ENCODE peak calls at places on chromosomes 13 and 19, in five cellular contexts. One of them, this sample, is unnamed. For H3K4me1 and H3K36me3, the result is how much of the 10 kb centered on the place peaks cover.

GRCh38 chr13:39956036-39956435 is 300.6 kb downstream of the COG6 start:
- DNase-seq in upper lobe of left lung: no peak
- DNase-seq in left lung: no peak
- DNase-seq in psoas muscle: no peak
- DNase-seq in body of pancreas: no peak
- DNase-seq in this sample: no peak

GRCh38 chr13:42266464-42266863 is 5.5 kb upstream of the AKAP11 start:
- DNase-seq in upper lobe of left lung: no peak
- DNase-seq in left lung: no peak
- DNase-seq in psoas muscle: no peak
- DNase-seq in body of pancreas: no peak
- DNase-seq in this sample: no peak

GRCh38 chr13:113809934-113810333 is 50.9 kb downstream of the TMEM255B start:
- DNase-seq in upper lobe of left lung: no peak
- DNase-seq in left lung: no peak
- DNase-seq in psoas muscle: no peak
- DNase-seq in body of pancreas: no peak
- DNase-seq in this sample: no peak

GRCh38 chr13:90293793-90294361 is 1053.6 kb upstream of the MIR17HG start:
- DNase-seq in upper lobe of left lung: no peak
- DNase-seq in left lung: no peak
- DNase-seq in psoas muscle: no peak
- DNase-seq in body of pancreas: no peak
- DNase-seq in this sample: no peak

GRCh38 chr13:82947121-82948077 is 934.9 kb downstream of the SLITRK1 start:
- DNase-seq in upper lobe of left lung: no peak
- DNase-seq in left lung: no peak
- DNase-seq in psoas muscle: no peak
- DNase-seq in body of pancreas: no peak
- DNase-seq in this sample: no peak

GRCh38 chr13:86960876-86961275 is 710.3 kb upstream of the SLITRK5 start:
- DNase-seq in upper lobe of left lung: no peak
- DNase-seq in left lung: no peak
- DNase-seq in psoas muscle: no peak
- DNase-seq in body of pancreas: no peak
- DNase-seq in this sample: no peak

GRCh38 chr13:97982286-97982685 is 28.8 kb downstream of the IPO5 start:
- DNase-seq in upper lobe of left lung: no peak
- DNase-seq in left lung: no peak
- DNase-seq in psoas muscle: no peak
- DNase-seq in body of pancreas: no peak
- DNase-seq in this sample: no peak

GRCh38 chr13:66532146-66532545 is 698.0 kb downstream of the PCDH9 start:
- DNase-seq in upper lobe of left lung: no peak
- DNase-seq in left lung: no peak
- DNase-seq in psoas muscle: no peak
- DNase-seq in body of pancreas: no peak
- DNase-seq in this sample: no peak

GRCh38 chr19:48896191-48896720 is 2.3 kb downstream of the TULP2 start:
- DNase-seq in upper lobe of left lung: peak
- DNase-seq in left lung: peak
- DNase-seq in psoas muscle: peak
- DNase-seq in body of pancreas: no peak
- DNase-seq in this sample: no peak

GRCh38 chr19:58001895-58002369 is 688 bp downstream of the ZNF606 start:
- DNase-seq in upper lobe of left lung: no peak
- DNase-seq in left lung: no peak
- DNase-seq in psoas muscle: no peak
- DNase-seq in body of pancreas: no peak
- DNase-seq in this sample: no peak

GRCh38 chr13:20654156-20654555 is 49.3 kb upstream of the IL17D start:
- DNase-seq in upper lobe of left lung: no peak
- DNase-seq in left lung: no peak
- DNase-seq in psoas muscle: no peak
- DNase-seq in body of pancreas: no peak
- DNase-seq in this sample: no peak

GRCh38 chr13:43865892-43866291 is 13.6 kb downstream of the CCDC122 start:
- DNase-seq in upper lobe of left lung: no peak
- DNase-seq in left lung: no peak
- DNase-seq in psoas muscle: no peak
- DNase-seq in body of pancreas: no peak
- DNase-seq in this sample: no peak

GRCh38 chr19:31170046-31170445 is 179.2 kb downstream of the TSHZ3 start:
- DNase-seq in upper lobe of left lung: no peak
- DNase-seq in left lung: no peak
- DNase-seq in psoas muscle: no peak
- DNase-seq in body of pancreas: no peak
- DNase-seq in this sample: no peak

DNA sequence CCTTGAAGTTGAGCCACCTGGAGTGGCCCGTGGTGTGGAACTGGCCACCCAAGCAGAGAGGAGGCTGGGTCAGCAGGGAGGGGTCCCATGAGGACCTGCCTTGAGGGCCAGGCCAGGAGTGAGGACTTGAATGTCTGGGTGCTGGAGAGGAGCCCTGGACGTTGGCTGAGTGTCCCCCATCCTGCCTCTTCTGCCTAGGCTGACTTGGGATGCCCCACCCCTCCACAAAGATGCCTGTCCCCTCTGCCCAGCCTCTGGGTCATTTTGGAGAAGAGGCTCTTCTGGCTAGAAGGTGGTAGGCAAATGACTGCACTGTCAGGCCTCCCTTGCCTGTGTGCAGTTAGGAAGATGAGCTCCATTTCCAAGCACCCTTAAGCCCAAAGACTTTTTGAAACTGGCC is 1.7 kb downstream of the SSBP4 start:
- DNase-seq in upper lobe of left lung: no peak
- DNase-seq in left lung: no peak
- DNase-seq in psoas muscle: no peak
- DNase-seq in body of pancreas: peak
- DNase-seq in this sample: no peak
- H3K4me1 ChIP-seq in upper lobe of left lung: half or more
- H3K4me1 ChIP-seq in left lung: under half
- H3K4me1 ChIP-seq in psoas muscle: half or more
- H3K4me1 ChIP-seq in body of pancreas: half or more
- H3K4me1 ChIP-seq in this sample: under half

GRCh38 chr19:4443188-4443587 is 14.4 kb downstream of the UBXN6 start:
- DNase-seq in upper lobe of left lung: no peak
- DNase-seq in left lung: no peak
- DNase-seq in psoas muscle: no peak
- DNase-seq in body of pancreas: no peak
- DNase-seq in this sample: no peak

GRCh38 chr19:4443966-4444764 is 13.4 kb downstream of the UBXN6 start:
- DNase-seq in upper lobe of left lung: no peak
- DNase-seq in left lung: no peak
- DNase-seq in psoas muscle: no peak
- DNase-seq in body of pancreas: no peak
- DNase-seq in this sample: no peak

GRCh38 chr19:4444765-4445741 is 12.5 kb downstream of the UBXN6 start:
- DNase-seq in upper lobe of left lung: no peak
- DNase-seq in left lung: no peak
- DNase-seq in psoas muscle: no peak
- DNase-seq in body of pancreas: no peak
- DNase-seq in this sample: no peak

GRCh38 chr19:4442846-4443146 is 14.8 kb downstream of the UBXN6 start:
- DNase-seq in upper lobe of left lung: no peak
- DNase-seq in left lung: no peak
- DNase-seq in psoas muscle: no peak
- DNase-seq in body of pancreas: no peak
- DNase-seq in this sample: no peak

GRCh38 chr19:4441994-4442845 is 15.4 kb downstream of the UBXN6 start:
- DNase-seq in upper lobe of left lung: no peak
- DNase-seq in left lung: no peak
- DNase-seq in psoas muscle: no peak
- DNase-seq in body of pancreas: no peak
- DNase-seq in this sample: no peak
- H3K36me3 ChIP-seq in upper lobe of left lung: under half
- H3K36me3 ChIP-seq in left lung: half or more
- H3K36me3 ChIP-seq in psoas muscle: under half
- H3K36me3 ChIP-seq in body of pancreas: under half
- H3K36me3 ChIP-seq in this sample: under half

GRCh38 chr13:99433543-99434075 is 67.7 kb upstream of the TM9SF2 start:
- DNase-seq in upper lobe of left lung: no peak
- DNase-seq in left lung: no peak
- DNase-seq in psoas muscle: no peak
- DNase-seq in body of pancreas: no peak
- DNase-seq in this sample: no peak
- H3K4me1 ChIP-seq in upper lobe of left lung: under half
- H3K4me1 ChIP-seq in left lung: under half
- H3K4me1 ChIP-seq in psoas muscle: under half
- H3K4me1 ChIP-seq in body of pancreas: under half
- H3K4me1 ChIP-seq in this sample: under half

GRCh38 chr19:46361915-46362314 is 15.0 kb downstream of the PPP5C start:
- DNase-seq in upper lobe of left lung: no peak
- DNase-seq in left lung: no peak
- DNase-seq in psoas muscle: no peak
- DNase-seq in body of pancreas: no peak
- DNase-seq in this sample: peak
- H3K36me3 ChIP-seq in upper lobe of left lung: under half
- H3K36me3 ChIP-seq in left lung: under half
- H3K36me3 ChIP-seq in psoas muscle: under half
- H3K36me3 ChIP-seq in body of pancreas: under half
- H3K36me3 ChIP-seq in this sample: under half

DNA sequence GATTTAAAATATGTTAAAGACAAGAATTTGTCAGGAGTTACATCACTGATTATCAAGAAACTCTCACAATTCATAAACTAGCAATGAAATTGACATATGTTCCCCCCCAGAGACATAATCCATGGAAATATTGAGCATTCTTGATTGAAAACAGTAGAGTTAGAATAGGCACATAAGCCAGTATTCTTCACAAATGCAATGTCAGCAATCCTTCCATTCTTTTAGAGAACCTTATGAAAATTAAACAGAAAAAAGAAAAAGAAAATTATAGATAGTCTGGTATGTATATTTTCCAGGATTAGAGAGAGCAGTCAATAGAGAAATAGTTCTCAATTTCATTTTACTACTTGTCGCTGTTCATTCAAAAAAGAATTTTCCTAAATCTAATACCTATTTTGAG is 458.4 kb downstream of the EFNB2 start:
- DNase-seq in upper lobe of left lung: no peak
- DNase-seq in left lung: no peak
- DNase-seq in psoas muscle: no peak
- DNase-seq in body of pancreas: no peak
- DNase-seq in this sample: no peak
- H3K4me1 ChIP-seq in upper lobe of left lung: under half
- H3K4me1 ChIP-seq in left lung: under half
- H3K4me1 ChIP-seq in psoas muscle: under half
- H3K4me1 ChIP-seq in body of pancreas: under half
- H3K4me1 ChIP-seq in this sample: under half

GRCh38 chr13:24301434-24301833 is 7.9 kb upstream of the C1QTNF9 start:
- DNase-seq in upper lobe of left lung: no peak
- DNase-seq in left lung: no peak
- DNase-seq in psoas muscle: no peak
- DNase-seq in body of pancreas: no peak
- DNase-seq in this sample: no peak
- H3K36me3 ChIP-seq in upper lobe of left lung: half or more
- H3K36me3 ChIP-seq in left lung: half or more
- H3K36me3 ChIP-seq in psoas muscle: under half
- H3K36me3 ChIP-seq in body of pancreas: half or more
- H3K36me3 ChIP-seq in this sample: under half

DNA sequence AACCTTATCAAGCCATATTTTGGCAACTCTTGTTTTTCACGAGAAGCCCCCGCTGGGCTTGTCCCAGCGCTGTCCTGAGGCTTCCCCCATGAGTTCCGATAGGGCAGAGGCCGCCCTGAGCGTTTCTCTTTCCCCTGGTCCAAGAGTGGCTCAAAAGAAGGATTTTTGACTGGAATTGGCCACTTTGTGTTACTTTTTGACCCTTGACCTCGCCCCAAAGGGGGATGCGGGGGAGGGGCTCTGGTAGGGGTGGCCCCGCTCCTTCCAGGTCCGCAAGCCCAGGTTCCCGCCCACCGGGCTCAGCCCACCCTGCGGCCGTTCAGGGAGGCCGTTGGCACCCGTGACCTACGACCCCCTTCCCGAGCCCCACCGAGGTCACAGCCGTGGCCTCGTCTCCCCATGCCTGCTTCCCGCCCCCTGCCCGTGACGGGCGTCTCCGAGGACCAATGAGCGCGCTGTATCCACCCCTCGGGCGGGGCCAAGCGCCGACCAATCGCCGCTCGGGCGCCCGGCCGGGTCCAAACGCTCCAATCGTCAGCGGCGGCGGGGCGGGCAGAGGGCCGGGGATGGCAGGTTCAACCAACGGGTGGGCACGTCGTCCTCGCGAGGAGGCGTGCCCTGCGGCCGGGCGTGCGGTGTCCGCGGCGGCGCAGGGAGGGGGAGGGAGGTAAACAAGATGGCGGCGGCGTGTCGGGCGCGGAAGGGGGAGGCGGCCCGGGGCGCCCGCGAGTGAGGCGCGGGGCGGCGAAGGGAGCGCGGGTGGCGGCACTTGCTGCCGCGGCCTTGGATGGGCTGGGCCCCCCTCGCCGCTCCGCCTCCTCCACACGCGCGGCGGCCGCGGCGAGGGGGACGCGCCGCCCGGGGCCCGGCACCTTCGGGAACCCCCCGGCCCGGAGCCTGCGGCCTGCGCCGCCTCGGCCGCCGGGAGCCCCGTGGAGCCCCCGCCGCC is at the start of gene STK11:
- DNase-seq in upper lobe of left lung: peak
- DNase-seq in left lung: peak
- DNase-seq in psoas muscle: peak
- DNase-seq in body of pancreas: peak
- DNase-seq in this sample: peak
- H3K4me1 ChIP-seq in upper lobe of left lung: under half
- H3K4me1 ChIP-seq in left lung: under half
- H3K4me1 ChIP-seq in psoas muscle: under half
- H3K4me1 ChIP-seq in body of pancreas: under half
- H3K4me1 ChIP-seq in this sample: under half

This sample was measured in small intestine.